ENCODE peak calls at places on chromosome 10, in six cellular contexts. E, T, V, I, R and O are unnamed samples.

GRCh38 chr10:46517541-46517940 is 38.9 kb downstream of the GPRIN2 start:
- DNase-seq in E (peak), T (no peak), V (no peak), I (no peak), R (no peak), O (no peak)

GRCh38 chr10:47116445-47116844 is 183.6 kb upstream of the GDF10 start:
- DNase-seq in E (no peak), T (no peak), V (no peak), I (no peak), R (no peak), O (no peak)

GRCh38 chr10:600234-600633 is 89.2 kb downstream of the DIP2C start:
- DNase-seq in E (no peak), T (no peak), V (no peak), I (no peak), R (no peak), O (no peak)

GRCh38 chr10:96740579-96741281 is 20.4 kb upstream of the PIK3AP1 start:
- DNase-seq in E (peak), T (peak), V (no peak), I (no peak), R (no peak), O (no peak)

GRCh38 chr10:15859865-15860691 is at the start of gene MINDY3:
- DNase-seq in E (peak), T (peak), V (peak), I (peak), R (peak), O (peak)

GRCh38 chr10:108249940-108250339 is 1085.4 kb upstream of the SORCS1 start:
- DNase-seq in E (no peak), T (peak), V (no peak), I (no peak), R (no peak), O (no peak)

GRCh38 chr10:75655791-75656451 is 224.5 kb downstream of the LRMDA start:
- DNase-seq in E (no peak), T (no peak), V (peak), I (no peak), R (peak), O (no peak)

GRCh38 chr10:44245601-44245938 is 139.3 kb downstream of the CXCL12 start:
- DNase-seq in E (no peak), T (no peak), V (peak), I (no peak), R (no peak), O (no peak)

GRCh38 chr10:81026597-81026996 is 488.9 kb downstream of the SH2D4B start:
- DNase-seq in E (no peak), T (no peak), V (peak), I (no peak), R (no peak), O (no peak)

GRCh38 chr10:69419096-69419760 is 2.5 kb upstream of the TACR2 start:
- DNase-seq in E (no peak), T (no peak), V (no peak), I (no peak), R (no peak), O (no peak)

GRCh38 chr10:79180619-79181221 is 112.0 kb downstream of the ZMIZ1 start:
- DNase-seq in E (no peak), T (no peak), V (no peak), I (no peak), R (no peak), O (no peak)

GRCh38 chr10:132136689-132137088 is 50.1 kb upstream of the DPYSL4 start:
- DNase-seq in E (no peak), T (no peak), V (no peak), I (no peak), R (no peak), O (no peak)

GRCh38 chr10:34454590-34455289 is 360.4 kb downstream of the PARD3 start:
- DNase-seq in E (no peak), T (no peak), V (peak), I (no peak), R (no peak), O (no peak)

GRCh38 chr10:101229275-101230184 is at the start of gene LBX1:
- DNase-seq in E (no peak), T (no peak), V (no peak), I (no peak), R (no peak), O (peak)

GRCh38 chr10:104323721-104324686 is 14.3 kb downstream of the ITPRIP start:
- DNase-seq in E (no peak), T (no peak), V (no peak), I (no peak), R (no peak), O (no peak)

GRCh38 chr10:116669832-116670644 is 49.3 kb downstream of the PNLIPRP2 start:
- DNase-seq in E (no peak), T (no peak), V (peak), I (peak), R (no peak), O (no peak)

GRCh38 chr10:53230651-53231050 is 458.1 kb upstream of the MBL2 start:
- DNase-seq in E (no peak), T (no peak), V (no peak), I (no peak), R (no peak), O (no peak)

GRCh38 chr10:113746188-113746950 is 5.1 kb upstream of the PLEKHS1 start:
- DNase-seq in E (no peak), T (no peak), V (peak), I (no peak), R (no peak), O (no peak)

GRCh38 chr10:52674474-52674873 is 98.1 kb downstream of the MBL2 start:
- DNase-seq in E (no peak), T (no peak), V (no peak), I (no peak), R (no peak), O (no peak)

GRCh38 chr10:51937313-51937712 is 237.9 kb upstream of the CSTF2T start:
- DNase-seq in E (no peak), T (no peak), V (peak), I (no peak), R (no peak), O (no peak)

GRCh38 chr10:11162828-11163599 is 145.3 kb downstream of the CELF2 start:
- DNase-seq in E (peak), T (peak), V (no peak), I (no peak), R (peak), O (peak)

GRCh38 chr10:44713307-44713706 is 197.8 kb upstream of the TMEM72 start:
- DNase-seq in E (no peak), T (no peak), V (no peak), I (no peak), R (no peak), O (no peak)

GRCh38 chr10:1420663-1421362 is 316.5 kb downstream of the ADARB2 start:
- DNase-seq in E (peak), T (peak), V (no peak), I (peak), R (no peak), O (peak)

GRCh38 chr10:4982764-4983226 is 19.6 kb downstream of the AKR1C1 start:
- DNase-seq in E (peak), T (no peak), V (peak), I (no peak), R (no peak), O (no peak)

GRCh38 chr10:18368681-18369080 is 228.5 kb downstream of the CACNB2 start:
- DNase-seq in E (no peak), T (no peak), V (peak), I (peak), R (no peak), O (no peak)

GRCh38 chr10:5811387-5811821 is 1.8 kb downstream of the GDI2 start:
- DNase-seq in E (no peak), T (peak), V (peak), I (peak), R (no peak), O (no peak)

GRCh38 chr10:97593423-97593822 is 3.9 kb downstream of the C10orf62 start:
- DNase-seq in E (no peak), T (no peak), V (peak), I (no peak), R (peak), O (no peak)

GRCh38 chr10:126014309-126014708 is 117.9 kb downstream of the FANK1 start:
- DNase-seq in E (no peak), T (no peak), V (peak), I (no peak), R (no peak), O (no peak)

DNA sequence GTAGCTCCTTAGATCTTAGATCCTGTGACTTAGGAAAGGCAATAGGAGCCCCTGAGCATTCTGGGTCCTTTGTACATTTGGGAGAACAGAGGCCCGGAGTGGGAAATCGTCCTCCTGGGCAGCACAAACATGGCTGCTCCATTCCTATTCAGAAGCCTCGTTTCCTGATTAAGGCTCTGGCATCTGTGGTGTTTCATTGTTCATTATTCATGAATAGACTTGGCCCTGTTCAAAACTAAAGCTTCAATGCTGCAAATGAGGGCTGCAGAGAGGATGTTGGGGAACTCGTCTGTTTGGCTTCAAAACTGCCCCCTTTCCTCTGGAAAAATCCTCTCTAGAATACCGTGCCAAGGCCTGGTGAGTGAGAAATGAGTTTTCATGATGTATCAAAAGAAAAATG is 3.4 kb upstream of the HTRA1 start:
- DNase-seq in E (no peak), T (no peak), V (no peak), I (no peak), R (no peak), O (no peak)
- TF ChIP-seq CTCF in E (no peak), T (no peak), V (no peak), I (no peak), R (no peak), O (no peak)

DNA sequence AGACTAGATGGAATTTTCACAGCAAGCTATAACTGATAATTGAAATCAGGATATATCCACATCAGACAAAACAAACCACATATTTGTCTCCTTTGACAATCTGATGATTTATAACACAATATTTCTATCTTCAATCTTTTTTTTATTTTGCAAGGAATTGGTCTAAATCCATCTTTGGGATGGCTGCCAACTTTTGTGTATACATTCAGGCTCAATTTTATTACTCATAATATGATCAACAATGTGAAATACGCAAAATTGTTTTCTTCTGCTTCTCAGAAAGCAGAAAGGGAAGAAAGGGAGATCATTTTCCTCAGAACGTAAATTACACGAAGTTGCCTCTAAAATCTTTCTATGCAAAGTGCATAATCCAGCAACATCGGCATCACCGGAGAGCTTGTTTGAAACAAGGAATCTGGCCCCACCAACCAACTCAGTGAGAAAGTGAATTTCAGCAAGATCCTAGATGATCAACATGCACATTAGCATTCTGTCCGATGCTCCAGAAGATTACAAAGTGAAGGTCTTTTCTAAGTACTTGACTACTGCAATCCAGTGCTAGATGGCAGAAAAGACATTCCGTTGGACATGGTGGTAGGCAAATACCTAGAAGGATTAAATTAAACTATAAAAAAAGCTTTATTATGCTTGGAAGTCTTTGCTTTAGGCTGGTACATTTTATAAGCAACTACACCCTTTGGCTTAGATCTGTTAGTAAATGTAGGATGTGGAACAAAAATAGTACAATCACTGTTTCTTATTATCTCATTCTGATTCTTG is 126.3 kb upstream of the RSU1 start:
- DNase-seq in E (no peak), T (no peak), V (peak), I (no peak), R (no peak), O (no peak)
- TF ChIP-seq CTCF in E (no peak), T (no peak), V (no peak), I (no peak), R (no peak), O (no peak)

GRCh38 chr10:31322647-31323046 is 3.6 kb downstream of the ZEB1 start:
- DNase-seq in E (no peak), T (peak), V (peak), I (no peak), R (no peak), O (peak)
- TF ChIP-seq CTCF in E (no peak), T (peak), V (peak), I (no peak), R (peak), O (no peak)

GRCh38 chr10:110681023-110681681 is 37.0 kb downstream of the RBM20 start:
- DNase-seq in E (peak), T (peak), V (peak), I (peak), R (no peak), O (peak)
- TF ChIP-seq CTCF in E (peak), T (peak), V (peak), I (no peak), R (no peak), O (no peak)

GRCh38 chr10:128608791-128609190 is 482.6 kb upstream of the MKI67 start:
- DNase-seq in E (no peak), T (no peak), V (no peak), I (no peak), R (no peak), O (no peak)

GRCh38 chr10:128606041-128606440 is 479.8 kb upstream of the MKI67 start:
- DNase-seq in E (no peak), T (no peak), V (no peak), I (peak), R (no peak), O (no peak)

GRCh38 chr10:128602183-128602582 is 476.0 kb upstream of the MKI67 start:
- DNase-seq in E (no peak), T (no peak), V (no peak), I (no peak), R (no peak), O (no peak)

GRCh38 chr10:128604025-128604424 is 477.8 kb upstream of the MKI67 start:
- DNase-seq in E (no peak), T (no peak), V (no peak), I (no peak), R (no peak), O (no peak)

GRCh38 chr10:128605180-128605579 is 479.0 kb upstream of the MKI67 start:
- DNase-seq in E (no peak), T (no peak), V (no peak), I (no peak), R (no peak), O (no peak)
- TF ChIP-seq CTCF in E (no peak), T (no peak), V (no peak), I (no peak), R (no peak), O (no peak)

GRCh38 chr10:128178319-128178937 is 52.2 kb upstream of the MKI67 start:
- DNase-seq in E (no peak), T (peak), V (peak), I (peak), R (no peak), O (peak)
- TF ChIP-seq CTCF in E (no peak), T (peak), V (peak), I (peak), R (no peak), O (peak)

GRCh38 chr10:25696013-25696708 is 237.9 kb upstream of the MYO3A start:
- DNase-seq in E (no peak), T (no peak), V (no peak), I (no peak), R (no peak), O (no peak)
- TF ChIP-seq CTCF in E (no peak), T (peak), V (no peak), I (no peak), R (no peak), O (no peak)

GRCh38 chr10:71833451-71834342 is 17.4 kb downstream of the PSAP start:
- DNase-seq in E (no peak), T (peak), V (no peak), I (no peak), R (no peak), O (no peak)
- TF ChIP-seq CTCF in E (no peak), T (no peak), V (no peak), I (no peak), R (no peak), O (no peak)

DNA sequence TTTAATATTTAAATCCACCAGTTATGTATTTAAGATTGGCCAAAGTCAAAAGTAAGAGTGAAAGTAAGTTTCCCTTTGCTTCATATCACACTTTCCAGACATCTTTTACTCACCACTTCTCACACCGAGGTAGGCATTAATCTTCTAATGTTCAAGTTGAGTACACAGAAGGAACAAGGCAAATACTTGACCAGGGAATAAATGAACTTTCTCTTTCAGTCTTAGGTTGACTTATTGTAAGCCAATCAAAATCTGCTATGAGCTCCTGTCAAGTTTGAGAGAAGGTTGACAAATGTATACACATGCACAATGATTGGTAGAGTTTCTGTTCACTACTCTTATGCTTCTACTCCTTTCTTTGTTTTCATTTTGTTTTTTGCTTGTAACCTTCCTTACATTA is 842.5 kb downstream of the REEP3 start:
- DNase-seq in E (no peak), T (no peak), V (no peak), I (no peak), R (no peak), O (no peak)
- TF ChIP-seq CTCF in E (no peak), T (no peak), V (no peak), I (no peak), R (no peak), O (no peak)